ENCODE peak calls at places on chromosomes 6 and 20, in five cellular contexts. H, K, L, Y and M are unnamed samples.

GRCh38 chr20:31593221-31594001 is 11.7 kb upstream of the ID1 start:
- DNase-seq in H (no peak), K (no peak), L (no peak), Y (no peak), M (peak; percentile 94)

GRCh38 chr6:116450769-116451740 is 10.1 kb upstream of the CALHM6 start:
- DNase-seq in H (peak; percentile 80), K (no peak), L (no peak), Y (no peak), M (peak; percentile 86)

GRCh38 chr6:141482773-141483172 is 650.0 kb upstream of the GJE1 start:
- DNase-seq in H (no peak), K (no peak), L (peak; percentile 80), Y (no peak), M (no peak)

GRCh38 chr20:63709149-63709527 is 1.3 kb downstream of the ZGPAT start:
- DNase-seq in H (no peak), K (no peak), L (no peak), Y (no peak), M (no peak)

GRCh38 chr6:31574106-31575061 is 981 bp upstream of the TNF start:
- DNase-seq in H (no peak), K (no peak), L (no peak), Y (no peak), M (peak; percentile 14)

GRCh38 chr6:8958894-8959511 is 523.7 kb upstream of the SLC35B3 start:
- DNase-seq in H (no peak), K (no peak), L (no peak), Y (no peak), M (peak; percentile 75)

GRCh38 chr20:36821964-36822437 is 48.4 kb upstream of the DSN1 start:
- DNase-seq in H (no peak), K (no peak), L (no peak), Y (no peak), M (no peak)

GRCh38 chr6:169571123-169571962 is 130.5 kb downstream of the WDR27 start:
- DNase-seq in H (no peak), K (no peak), L (no peak), Y (no peak), M (no peak)

GRCh38 chr6:111870054-111870750 is 3.0 kb downstream of the FYN start:
- DNase-seq in H (no peak), K (no peak), L (no peak), Y (no peak), M (no peak)

GRCh38 chr6:36241728-36242127 is 28.1 kb upstream of the PNPLA1 start:
- DNase-seq in H (no peak), K (no peak), L (no peak), Y (no peak), M (no peak)

GRCh38 chr6:87029711-87030314 is 65.1 kb downstream of the CGA start:
- DNase-seq in H (no peak), K (no peak), L (peak; percentile 7), Y (no peak), M (peak; percentile 70)

GRCh38 chr6:30821862-30822784 is 62.2 kb upstream of the DDR1 start:
- DNase-seq in H (no peak), K (no peak), L (peak; percentile 4), Y (no peak), M (peak; percentile 60)

GRCh38 chr6:4059115-4059777 is 19.7 kb downstream of the FAM217A start:
- DNase-seq in H (no peak), K (no peak), L (no peak), Y (no peak), M (peak; percentile 6)

GRCh38 chr20:1826046-1826445 is 69.2 kb upstream of the SIRPA start:
- DNase-seq in H (no peak), K (no peak), L (no peak), Y (no peak), M (no peak)

GRCh38 chr20:23435675-23436539 is 3.6 kb upstream of the CSTL1 start:
- DNase-seq in H (no peak), K (no peak), L (peak; percentile 81), Y (no peak), M (peak; percentile 36)

GRCh38 chr6:168213121-168213524 is 106.5 kb downstream of the DACT2 start:
- DNase-seq in H (no peak), K (no peak), L (no peak), Y (no peak), M (no peak)

GRCh38 chr6:154683756-154684523 is 49.3 kb upstream of the SCAF8 start:
- DNase-seq in H (no peak), K (no peak), L (no peak), Y (no peak), M (peak; percentile 15)

GRCh38 chr6:4355241-4355640 is 219.9 kb upstream of the ECI2 start:
- DNase-seq in H (no peak), K (no peak), L (no peak), Y (no peak), M (no peak)

GRCh38 chr6:56827908-56828649 is 126.8 kb upstream of the BEND6 start:
- DNase-seq in H (no peak), K (no peak), L (no peak), Y (no peak), M (no peak)

GRCh38 chr6:166221040-166221439 is 53.4 kb upstream of the TBXT start:
- DNase-seq in H (no peak), K (no peak), L (no peak), Y (no peak), M (no peak)

GRCh38 chr6:158150701-158151100 is 17.4 kb downstream of the SERAC1 start:
- DNase-seq in H (no peak), K (no peak), L (no peak), Y (no peak), M (peak; percentile 50)

GRCh38 chr20:58359441-58359840 is 29.6 kb upstream of the VAPB start:
- DNase-seq in H (no peak), K (no peak), L (no peak), Y (no peak), M (no peak)

GRCh38 chr6:26105842-26106241 is 18.6 kb downstream of the HFE start:
- DNase-seq in H (no peak), K (no peak), L (no peak), Y (no peak), M (no peak)

GRCh38 chr20:10505320-10506226 is 70.5 kb downstream of the SLX4IP start:
- DNase-seq in H (no peak), K (no peak), L (no peak), Y (no peak), M (no peak)

GRCh38 chr6:35191899-35192298 is 21.9 kb upstream of the SCUBE3 start:
- DNase-seq in H (no peak), K (no peak), L (no peak), Y (no peak), M (no peak)

GRCh38 chr20:2508631-2509467 is at the start of gene ZNF343:
- DNase-seq in H (peak; percentile 93), K (peak; percentile 68), L (peak; percentile 82), Y (peak; percentile 77), M (peak; percentile 92)

GRCh38 chr6:151341481-151342195 is 49.7 kb downstream of the ZBTB2 start:
- DNase-seq in H (no peak), K (no peak), L (no peak), Y (no peak), M (no peak)

GRCh38 chr6:148559848-148560433 is 186.9 kb upstream of the UST start:
- DNase-seq in H (peak; percentile 94), K (peak; percentile 53), L (peak; percentile 84), Y (peak; percentile 89), M (peak; percentile 85)

GRCh38 chr6:8831366-8832152 is 396.2 kb upstream of the SLC35B3 start:
- DNase-seq in H (no peak), K (no peak), L (no peak), Y (no peak), M (no peak)

GRCh38 chr6:9862603-9863167 is 552.2 kb downstream of the TFAP2A start:
- DNase-seq in H (no peak), K (no peak), L (no peak), Y (no peak), M (no peak)

GRCh38 chr20:50133041-50133440 is 20.1 kb upstream of the UBE2V1 start:
- DNase-seq in H (no peak), K (no peak), L (no peak), Y (no peak), M (no peak)

GRCh38 chr6:75848274-75848673 is 99.2 kb downstream of the MYO6 start:
- DNase-seq in H (no peak), K (no peak), L (no peak), Y (no peak), M (no peak)